ENCODE peak calls at places on chromosomes 12 and 14, in six cellular contexts. W is GM04503; M is stimulated activated CD8-positive, alpha-beta memory T cell treated with anti-CD3 and anti-CD28 coated beads, Interleukin-7, amount 100 ng/mL, for 1 hour; J is NCI-H345; N is COLO829; G is midbrain. T is an unnamed sample.
A peak's percentile ranks its signal among the peaks of the same experiment; 100 is the strongest.

GRCh38 chr12:98397323-98398105 is 117.9 kb upstream of the TMPO start:
- DNase-seq in W (peak; percentile 26), M (peak; percentile 57), J (peak; percentile 87), N (peak; percentile 67), G (peak; percentile 88), T (peak; percentile 61)

GRCh38 chr14:103230658-103231334 is 103.2 kb upstream of the EIF5 start:
- DNase-seq in W (no peak), M (no peak), J (no peak), N (no peak), G (no peak), T (no peak)

GRCh38 chr12:57840701-57841100 is 5.8 kb downstream of the CTDSP2 start:
- DNase-seq in W (no peak), M (no peak), J (peak; percentile 85), N (no peak), G (no peak), T (no peak)

GRCh38 chr14:66105819-66106218 is 380.4 kb upstream of the CCDC196 start:
- DNase-seq in W (peak; percentile 30), M (no peak), J (no peak), N (peak; percentile 22), G (no peak), T (no peak)

GRCh38 chr12:116898675-116899074 is 12.1 kb upstream of the FBXW8 start:
- DNase-seq in W (no peak), M (no peak), J (no peak), N (no peak), G (no peak), T (no peak)

GRCh38 chr12:68359669-68360068 is 27.5 kb upstream of the MDM1 start:
- DNase-seq in W (no peak), M (no peak), J (no peak), N (no peak), G (no peak), T (peak; percentile 68)

GRCh38 chr12:12008931-12009611 is 61.7 kb upstream of the BCL2L14 start:
- DNase-seq in W (no peak), M (peak; percentile 21), J (peak; percentile 88), N (peak; percentile 96), G (no peak), T (no peak)

GRCh38 chr14:72677664-72678063 is 216.2 kb downstream of the DPF3 start:
- DNase-seq in W (no peak), M (no peak), J (no peak), N (no peak), G (no peak), T (no peak)

GRCh38 chr12:6386522-6386921 is 2.6 kb downstream of the LTBR start:
- DNase-seq in W (no peak), M (no peak), J (no peak), N (no peak), G (no peak), T (no peak)

GRCh38 chr12:75933136-75933535 is 98.4 kb downstream of the PHLDA1 start:
- DNase-seq in W (peak; percentile 70), M (no peak), J (no peak), N (no peak), G (no peak), T (peak; percentile 91)